ENCODE peak calls at places on chromosomes 7 and 10, in four cellular contexts. One of them, this sample, is unnamed.
A peak's percentile ranks its signal among the peaks of the same experiment; 100 is the strongest.

GRCh38 chr7:12771378-12771877 is 84.0 kb downstream of the ARL4A start:
- DNase-seq in mucosa of descending colon: peak; percentile 42
- DNase-seq in fibroblast of the conjunctiva: no peak
- DNase-seq in CD8-positive, alpha-beta memory T cell: no peak
- DNase-seq in this sample: no peak

GRCh38 chr10:24850726-24851300 is 101.6 kb downstream of the PRTFDC1 start:
- DNase-seq in CD8-positive, alpha-beta memory T cell: no peak
- DNase-seq in fibroblast of the conjunctiva: no peak
- DNase-seq in mucosa of descending colon: no peak
- DNase-seq in this sample: no peak

GRCh38 chr7:93194368-93194767 is 31.9 kb downstream of the HEPACAM2 start:
- DNase-seq in CD8-positive, alpha-beta memory T cell: no peak
- DNase-seq in mucosa of descending colon: no peak
- DNase-seq in fibroblast of the conjunctiva: no peak
- DNase-seq in this sample: peak; percentile 19

GRCh38 chr7:78412216-78412858 is 613.8 kb downstream of the PHTF2 start:
- DNase-seq in fibroblast of the conjunctiva: no peak
- DNase-seq in mucosa of descending colon: no peak
- DNase-seq in CD8-positive, alpha-beta memory T cell: no peak
- DNase-seq in this sample: no peak

GRCh38 chr10:22226599-22226998 is 8.8 kb upstream of the EBLN1 start:
- DNase-seq in mucosa of descending colon: no peak
- DNase-seq in fibroblast of the conjunctiva: no peak
- DNase-seq in CD8-positive, alpha-beta memory T cell: no peak
- DNase-seq in this sample: no peak

GRCh38 chr10:93199221-93199681 is 125.6 kb downstream of the CYP26A1 start:
- DNase-seq in mucosa of descending colon: peak; percentile 76
- DNase-seq in fibroblast of the conjunctiva: no peak
- DNase-seq in CD8-positive, alpha-beta memory T cell: no peak
- DNase-seq in this sample: no peak

GRCh38 chr10:23337616-23338015 is 7.0 kb downstream of the C10orf67 start:
- DNase-seq in CD8-positive, alpha-beta memory T cell: no peak
- DNase-seq in fibroblast of the conjunctiva: no peak
- DNase-seq in mucosa of descending colon: no peak
- DNase-seq in this sample: no peak

GRCh38 chr7:14309432-14309831 is 320.0 kb upstream of the ETV1 start:
- DNase-seq in mucosa of descending colon: no peak
- DNase-seq in CD8-positive, alpha-beta memory T cell: no peak
- DNase-seq in fibroblast of the conjunctiva: no peak
- DNase-seq in this sample: no peak

GRCh38 chr7:2843711-2844152 is 376 bp downstream of the GNA12 start:
- DNase-seq in CD8-positive, alpha-beta memory T cell: no peak
- DNase-seq in fibroblast of the conjunctiva: no peak
- DNase-seq in mucosa of descending colon: peak; percentile 66
- DNase-seq in this sample: no peak

GRCh38 chr10:132461683-132462231 is 64.8 kb downstream of the PWWP2B start:
- DNase-seq in mucosa of descending colon: peak; percentile 94
- DNase-seq in fibroblast of the conjunctiva: no peak
- DNase-seq in CD8-positive, alpha-beta memory T cell: no peak
- DNase-seq in this sample: no peak

GRCh38 chr7:35255417-35255798 is 1.5 kb upstream of the TBX20 start:
- DNase-seq in CD8-positive, alpha-beta memory T cell: no peak
- DNase-seq in mucosa of descending colon: no peak
- DNase-seq in fibroblast of the conjunctiva: no peak
- DNase-seq in this sample: no peak

GRCh38 chr7:75642810-75643486 is 95.8 kb downstream of the HIP1 start:
- DNase-seq in mucosa of descending colon: no peak
- DNase-seq in fibroblast of the conjunctiva: peak; percentile 44
- DNase-seq in CD8-positive, alpha-beta memory T cell: peak; percentile 66
- DNase-seq in this sample: no peak

GRCh38 chr7:70665997-70666396 is 465.9 kb upstream of the GALNT17 start:
- DNase-seq in CD8-positive, alpha-beta memory T cell: no peak
- DNase-seq in fibroblast of the conjunctiva: no peak
- DNase-seq in mucosa of descending colon: no peak
- DNase-seq in this sample: no peak

GRCh38 chr10:91887075-91887899 is 22.0 kb downstream of the FGFBP3 start:
- DNase-seq in mucosa of descending colon: peak; percentile 32
- DNase-seq in fibroblast of the conjunctiva: no peak
- DNase-seq in CD8-positive, alpha-beta memory T cell: peak; percentile 23
- DNase-seq in this sample: no peak

GRCh38 chr10:103967433-103968142 is 648 bp downstream of the SLK start:
- DNase-seq in CD8-positive, alpha-beta memory T cell: peak; percentile 32
- DNase-seq in mucosa of descending colon: peak; percentile 46
- DNase-seq in fibroblast of the conjunctiva: no peak
- DNase-seq in this sample: peak; percentile 8

GRCh38 chr10:68096913-68097509 is 12.3 kb upstream of the MYPN start:
- DNase-seq in fibroblast of the conjunctiva: peak; percentile 82
- DNase-seq in CD8-positive, alpha-beta memory T cell: no peak
- DNase-seq in mucosa of descending colon: peak; percentile 33
- DNase-seq in this sample: peak; percentile 71

GRCh38 chr7:158782638-158783490 is 46.4 kb downstream of the ESYT2 start:
- DNase-seq in fibroblast of the conjunctiva: peak; percentile 9
- DNase-seq in CD8-positive, alpha-beta memory T cell: no peak
- DNase-seq in mucosa of descending colon: peak; percentile 42
- DNase-seq in this sample: no peak

GRCh38 chr7:157400171-157400860 is 63.5 kb downstream of the DNAJB6 start:
- DNase-seq in fibroblast of the conjunctiva: no peak
- DNase-seq in mucosa of descending colon: no peak
- DNase-seq in CD8-positive, alpha-beta memory T cell: no peak
- DNase-seq in this sample: no peak

GRCh38 chr7:83161851-83162401 is 758 bp downstream of the PCLO start:
- DNase-seq in mucosa of descending colon: no peak
- DNase-seq in fibroblast of the conjunctiva: no peak
- DNase-seq in CD8-positive, alpha-beta memory T cell: no peak
- DNase-seq in this sample: no peak

GRCh38 chr10:7787150-7787856 is 490 bp downstream of the KIN start:
- DNase-seq in mucosa of descending colon: no peak
- DNase-seq in fibroblast of the conjunctiva: no peak
- DNase-seq in CD8-positive, alpha-beta memory T cell: no peak
- DNase-seq in this sample: no peak

GRCh38 chr7:111108526-111108925 is 17.6 kb downstream of the LRRN3 start:
- DNase-seq in mucosa of descending colon: no peak
- DNase-seq in fibroblast of the conjunctiva: no peak
- DNase-seq in CD8-positive, alpha-beta memory T cell: no peak
- DNase-seq in this sample: no peak

GRCh38 chr10:14158575-14158974 is 172.1 kb downstream of the FRMD4A start:
- DNase-seq in fibroblast of the conjunctiva: no peak
- DNase-seq in mucosa of descending colon: no peak
- DNase-seq in CD8-positive, alpha-beta memory T cell: no peak
- DNase-seq in this sample: no peak

GRCh38 chr7:24025094-24025493 is 258.9 kb upstream of the NPY start:
- DNase-seq in mucosa of descending colon: no peak
- DNase-seq in fibroblast of the conjunctiva: no peak
- DNase-seq in CD8-positive, alpha-beta memory T cell: no peak
- DNase-seq in this sample: no peak

GRCh38 chr7:159062596-159062995 is 82.1 kb downstream of the VIPR2 start:
- DNase-seq in mucosa of descending colon: no peak
- DNase-seq in fibroblast of the conjunctiva: no peak
- DNase-seq in CD8-positive, alpha-beta memory T cell: no peak
- DNase-seq in this sample: no peak

GRCh38 chr10:21272585-21273399 is 252.7 kb downstream of the SKIDA1 start:
- DNase-seq in fibroblast of the conjunctiva: no peak
- DNase-seq in CD8-positive, alpha-beta memory T cell: no peak
- DNase-seq in mucosa of descending colon: no peak
- DNase-seq in this sample: no peak

GRCh38 chr7:97107192-97107800 is 10.2 kb upstream of the SDHAF3 start:
- DNase-seq in mucosa of descending colon: no peak
- DNase-seq in fibroblast of the conjunctiva: no peak
- DNase-seq in CD8-positive, alpha-beta memory T cell: no peak
- DNase-seq in this sample: no peak

GRCh38 chr10:100802607-100803006 is 57.2 kb downstream of the PAX2 start:
- DNase-seq in fibroblast of the conjunctiva: no peak
- DNase-seq in CD8-positive, alpha-beta memory T cell: no peak
- DNase-seq in mucosa of descending colon: no peak
- DNase-seq in this sample: no peak

GRCh38 chr10:121002586-121003205 is 151.5 kb downstream of the WDR11 start:
- DNase-seq in mucosa of descending colon: peak; percentile 46
- DNase-seq in CD8-positive, alpha-beta memory T cell: no peak
- DNase-seq in fibroblast of the conjunctiva: no peak
- DNase-seq in this sample: no peak

GRCh38 chr10:47257396-47258120 is 42.4 kb upstream of the GDF10 start:
- DNase-seq in mucosa of descending colon: no peak
- DNase-seq in fibroblast of the conjunctiva: no peak
- DNase-seq in CD8-positive, alpha-beta memory T cell: peak; percentile 60
- DNase-seq in this sample: no peak